ENCODE peak calls at places on chromosomes 5 and 9, in six cellular contexts. H is adrenal gland, Y is astrocyte, G is lung, Q is IMR-90, A is pancreas. I is an unnamed sample.

GRCh38 chr5:151770383-151771258 is 1.1 kb upstream of the G3BP1 start:
- DNase-seq in H (peak), Y (peak), G (peak), Q (peak), A (peak), I (peak)

GRCh38 chr5:154397652-154398406 is 48.0 kb upstream of the SAP30L start:
- DNase-seq in H (no peak), Y (no peak), G (no peak), Q (no peak), A (peak), I (no peak)

GRCh38 chr5:134738963-134739661 is 764 bp downstream of the CAMLG start:
- DNase-seq in H (peak), Y (peak), G (no peak), Q (peak), A (peak), I (peak)

GRCh38 chr5:100676807-100677631 is 141.8 kb downstream of the FAM174A start:
- DNase-seq in H (no peak), Y (peak), G (no peak), Q (peak), A (no peak), I (no peak)

GRCh38 chr9:89366711-89367110 is 48.4 kb downstream of the SECISBP2 start:
- DNase-seq in H (no peak), Y (no peak), G (no peak), Q (no peak), A (no peak), I (no peak)

GRCh38 chr9:96655198-96655851 is at the start of gene PRXL2C:
- DNase-seq in H (peak), Y (peak), G (peak), Q (peak), A (peak), I (peak)

GRCh38 chr9:128392302-128393152 is 21.4 kb downstream of the URM1 start:
- DNase-seq in H (no peak), Y (no peak), G (no peak), Q (no peak), A (no peak), I (peak)

GRCh38 chr9:4237748-4238511 is 61.9 kb downstream of the GLIS3 start:
- DNase-seq in H (no peak), Y (peak), G (no peak), Q (no peak), A (no peak), I (peak)

GRCh38 chr5:115947260-115947659 is 15.0 kb upstream of the LVRN start:
- DNase-seq in H (no peak), Y (peak), G (no peak), Q (peak), A (no peak), I (no peak)

GRCh38 chr5:144028644-144029043 is 141.8 kb downstream of the YIPF5 start:
- DNase-seq in H (no peak), Y (peak), G (no peak), Q (peak), A (no peak), I (no peak)

GRCh38 chr5:141420855-141421488 is at the start of gene PCDHGA11:
- DNase-seq in H (no peak), Y (peak), G (no peak), Q (peak), A (no peak), I (peak)

GRCh38 chr5:103466494-103466893 is 96.1 kb downstream of the NUDT12 start:
- DNase-seq in H (peak), Y (peak), G (no peak), Q (peak), A (no peak), I (no peak)

GRCh38 chr9:38106488-38106887 is 37.5 kb upstream of the SHB start:
- DNase-seq in H (no peak), Y (no peak), G (no peak), Q (no peak), A (no peak), I (no peak)

GRCh38 chr5:116778015-116778414 is 203.4 kb upstream of the SEMA6A start:
- DNase-seq in H (no peak), Y (no peak), G (no peak), Q (no peak), A (no peak), I (peak)

GRCh38 chr9:126417007-126417406 is 90.4 kb downstream of the MVB12B start:
- DNase-seq in H (no peak), Y (no peak), G (no peak), Q (no peak), A (no peak), I (no peak)

GRCh38 chr5:135445306-135445940 is 1.7 kb downstream of the DCANP1 start:
- DNase-seq in H (peak), Y (no peak), G (no peak), Q (no peak), A (peak), I (peak)

GRCh38 chr5:170181902-170182301 is 50.9 kb upstream of the C5orf58 start:
- DNase-seq in H (no peak), Y (peak), G (no peak), Q (no peak), A (no peak), I (no peak)

GRCh38 chr9:105515811-105516413 is 42.0 kb upstream of the FKTN start:
- DNase-seq in H (no peak), Y (no peak), G (no peak), Q (no peak), A (no peak), I (peak)

GRCh38 chr9:133188006-133188842 is 20.8 kb downstream of the OBP2B start:
- DNase-seq in H (no peak), Y (no peak), G (no peak), Q (no peak), A (no peak), I (peak)

GRCh38 chr5:141597394-141597793 is 21.4 kb downstream of the DIAPH1 start:
- DNase-seq in H (no peak), Y (no peak), G (no peak), Q (no peak), A (no peak), I (no peak)

DNA sequence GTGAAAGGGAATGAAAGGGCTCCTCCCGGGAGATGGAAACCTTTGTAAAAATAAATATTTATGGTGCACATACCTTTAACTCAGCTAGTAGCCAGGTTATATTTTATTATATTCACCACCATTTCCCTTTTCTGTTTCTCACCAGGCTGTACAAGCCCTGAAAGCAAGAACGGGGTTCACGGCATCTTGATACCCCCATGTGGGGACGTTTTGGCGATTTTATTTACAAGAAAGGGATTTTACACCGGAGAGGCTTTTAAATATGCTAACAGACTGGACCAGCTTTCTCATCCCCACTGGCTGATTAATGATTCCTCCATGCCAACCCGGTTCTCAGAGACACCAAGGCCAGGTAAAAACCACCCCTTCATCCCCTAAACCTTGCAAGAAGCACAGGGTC is 19.2 kb downstream of the IL12B start:
- DNase-seq in H (no peak), Y (no peak), G (no peak), Q (no peak), A (no peak), I (no peak)
- H3K27ac ChIP-seq in H (no peak), Y (no peak), G (no peak), Q (no peak), A (no peak), I (no peak)

GRCh38 chr5:59483971-59484472 is 409.5 kb downstream of the PDE4D start:
- DNase-seq in H (no peak), Y (peak), G (no peak), Q (peak), A (no peak), I (no peak)

GRCh38 chr5:59485629-59486439 is 407.7 kb downstream of the PDE4D start:
- DNase-seq in H (no peak), Y (peak), G (no peak), Q (no peak), A (no peak), I (no peak)

GRCh38 chr5:59486508-59486907 is 407.0 kb downstream of the PDE4D start:
- DNase-seq in H (no peak), Y (no peak), G (no peak), Q (no peak), A (no peak), I (no peak)

GRCh38 chr5:59485104-59485503 is 408.4 kb downstream of the PDE4D start:
- DNase-seq in H (no peak), Y (no peak), G (no peak), Q (no peak), A (no peak), I (no peak)

GRCh38 chr5:59484618-59485017 is 408.9 kb downstream of the PDE4D start:
- DNase-seq in H (no peak), Y (no peak), G (no peak), Q (no peak), A (no peak), I (no peak)
- TF ChIP-seq CTCF in H (no peak), Y (no peak), G (no peak), Q (no peak), A (no peak), I (no peak)

GRCh38 chr5:96582343-96582742 is 79.8 kb upstream of the CAST start:
- DNase-seq in H (no peak), Y (peak), G (no peak), Q (peak), A (no peak), I (no peak)
- H3K27ac ChIP-seq in H (no peak), Y (no peak), G (no peak), Q (no peak), A (no peak), I (no peak)

GRCh38 chr5:93681432-93681831 is 60.0 kb downstream of the POU5F2 start:
- DNase-seq in H (no peak), Y (no peak), G (no peak), Q (no peak), A (no peak), I (no peak)
- TF ChIP-seq CTCF in H (no peak), Y (peak), G (no peak), Q (peak), A (no peak), I (peak)

DNA sequence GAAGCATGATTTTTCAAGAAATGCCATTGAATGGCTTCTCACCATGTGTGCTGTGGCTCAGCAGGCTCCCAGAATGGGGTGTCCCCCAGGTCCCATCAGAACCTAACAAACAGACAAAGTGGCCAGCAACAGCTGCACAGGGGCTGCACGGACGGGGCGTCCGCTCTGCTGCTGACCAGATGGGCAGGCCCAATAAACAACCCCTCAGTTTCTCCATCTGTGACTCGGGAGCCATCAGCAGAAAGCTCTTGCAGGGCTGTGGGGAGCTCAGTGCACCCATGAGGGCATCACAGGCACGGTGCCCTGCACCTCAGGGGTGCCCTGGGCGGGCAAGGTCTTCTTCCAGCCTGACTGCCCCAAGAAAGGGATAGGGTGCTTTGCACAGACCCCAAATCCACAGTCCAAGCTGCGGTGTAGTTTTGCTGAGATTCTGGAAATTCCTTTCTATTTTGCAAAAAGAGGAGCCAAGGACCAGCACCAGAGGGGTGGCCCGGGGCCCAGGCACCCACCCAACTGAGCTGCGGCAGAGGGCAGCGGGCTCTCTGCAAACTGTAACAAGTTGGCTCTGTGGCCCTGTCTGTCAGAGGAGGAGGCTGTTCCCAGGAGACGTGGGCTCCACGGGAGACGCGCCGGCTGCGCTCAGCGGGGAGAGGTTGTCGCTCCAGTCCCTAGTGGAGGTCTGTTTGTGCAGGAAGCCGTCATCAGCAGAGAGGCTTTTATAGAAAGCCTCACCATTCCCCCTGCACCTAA is 138.7 kb upstream of the PPP1R26 start:
- DNase-seq in H (no peak), Y (no peak), G (no peak), Q (no peak), A (no peak), I (peak)
- H3K27ac ChIP-seq in H (peak), Y (no peak), G (no peak), Q (no peak), A (no peak), I (no peak)

DNA sequence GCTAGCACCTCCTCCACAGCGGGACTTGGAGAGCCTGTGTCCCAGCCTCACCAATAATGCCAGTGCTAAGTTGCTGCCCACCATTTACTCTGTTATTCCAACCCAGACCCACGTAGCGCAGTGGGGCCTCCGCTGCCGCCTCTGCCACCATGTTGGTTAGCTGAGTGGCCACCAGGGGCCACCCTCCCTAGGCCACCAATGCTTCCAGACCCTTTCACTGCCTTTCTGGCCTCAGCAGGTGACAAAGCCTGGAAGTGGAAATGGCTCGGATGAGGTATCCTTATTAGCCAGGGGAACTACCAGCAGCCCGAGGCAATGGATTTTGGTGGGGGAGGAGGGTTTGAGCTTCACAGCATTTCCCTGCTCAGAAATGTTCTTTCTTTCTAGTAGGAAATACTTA is 110.1 kb downstream of the OSTF1 start:
- DNase-seq in H (no peak), Y (no peak), G (no peak), Q (no peak), A (no peak), I (peak)
- TF ChIP-seq CTCF in H (no peak), Y (no peak), G (no peak), Q (no peak), A (no peak), I (peak)

DNA sequence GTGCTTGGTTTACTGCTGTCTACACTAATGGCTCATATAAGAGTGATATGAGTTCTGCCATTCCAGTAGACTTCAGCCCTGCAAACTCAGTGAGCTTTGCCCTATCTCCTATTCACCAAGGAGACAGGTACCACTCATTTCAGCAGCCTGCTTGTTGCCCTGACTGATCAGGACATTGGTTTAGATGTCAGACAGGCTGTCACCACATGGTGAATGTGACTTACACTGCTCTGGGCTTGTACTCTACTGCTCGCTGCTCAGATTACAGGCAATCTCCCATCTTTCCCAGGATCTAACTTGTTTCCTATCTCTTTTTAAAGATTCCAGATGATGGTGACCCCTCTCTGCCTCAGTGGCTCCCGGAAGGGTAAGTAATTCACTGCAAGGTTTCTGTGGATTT is 123.3 kb upstream of the RUSC2 start:
- DNase-seq in H (no peak), Y (no peak), G (no peak), Q (no peak), A (no peak), I (no peak)
- H3K27ac ChIP-seq in H (no peak), Y (no peak), G (no peak), Q (no peak), A (no peak), I (no peak)

GRCh38 chr5:42656661-42657035 is 100.0 kb upstream of the CCDC152 start:
- DNase-seq in H (no peak), Y (no peak), G (no peak), Q (no peak), A (no peak), I (no peak)
- TF ChIP-seq CTCF in H (peak), Y (no peak), G (no peak), Q (no peak), A (no peak), I (no peak)

GRCh38 chr9:19241728-19242127 is 11.2 kb downstream of the DENND4C start:
- DNase-seq in H (no peak), Y (no peak), G (no peak), Q (no peak), A (no peak), I (no peak)

DNA sequence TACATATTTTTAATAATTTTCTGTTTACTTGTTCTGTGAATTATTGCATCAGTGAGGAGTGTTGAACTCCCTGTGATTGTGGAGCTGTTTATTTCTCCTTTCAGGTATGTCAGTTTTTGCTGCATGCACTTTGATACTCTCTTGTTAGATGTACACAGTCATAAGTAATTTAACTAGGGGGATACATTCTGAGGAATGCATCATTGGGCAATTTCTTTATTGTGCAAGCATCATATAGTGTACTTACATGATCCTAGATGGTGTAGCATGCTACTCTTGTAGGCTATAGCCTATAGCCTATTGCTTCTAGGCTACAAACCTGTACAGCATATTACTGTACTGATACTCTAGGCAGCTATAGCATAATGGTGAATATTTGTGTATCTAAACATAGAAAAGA is 9.5 kb downstream of the DENND4C start:
- DNase-seq in H (no peak), Y (no peak), G (no peak), Q (peak), A (no peak), I (no peak)
- H3K27ac ChIP-seq in H (no peak), Y (no peak), G (no peak), Q (no peak), A (no peak), I (no peak)

I was measured in endodermal cell.